ENCODE peak calls at places on chromosome 6, in six cellular contexts. E is upper lobe of right lung; W is adrenal gland; M is heart left ventricle; R is CD8-positive, alpha-beta T cell; N is mucosa of descending colon. V is an unnamed sample. For H3K9me3, the result is how much of the 10 kb centered on the place peaks cover.

GRCh38 chr6:100440935-100441334 is 23.8 kb downstream of the SIM1 start:
- DNase-seq in E (no peak), W (no peak), M (no peak), R (no peak), N (no peak), V (no peak)

GRCh38 chr6:124148225-124148624 is 344.6 kb downstream of the NKAIN2 start:
- DNase-seq in E (no peak), W (no peak), M (no peak), R (no peak), N (no peak), V (no peak)

GRCh38 chr6:167031082-167031709 is 32.0 kb downstream of the CEP43 start:
- DNase-seq in E (no peak), W (no peak), M (no peak), R (no peak), N (no peak), V (no peak)

GRCh38 chr6:167350731-167351655 is 26.1 kb downstream of the TTLL2 start:
- DNase-seq in E (peak), W (peak), M (peak), R (peak), N (peak), V (peak)

GRCh38 chr6:136527831-136528230 is 22.4 kb downstream of the MAP7 start:
- DNase-seq in E (no peak), W (no peak), M (no peak), R (no peak), N (no peak), V (no peak)

GRCh38 chr6:23213193-23213592 is 643.8 kb downstream of the HDGFL1 start:
- DNase-seq in E (no peak), W (no peak), M (no peak), R (no peak), N (no peak), V (no peak)

GRCh38 chr6:105430685-105431084 is 27.8 kb upstream of the PREP start:
- DNase-seq in E (no peak), W (no peak), M (no peak), R (no peak), N (no peak), V (no peak)

GRCh38 chr6:170114187-170114945 is 176.5 kb downstream of the DLL1 start:
- DNase-seq in E (peak), W (peak), M (no peak), R (no peak), N (no peak), V (no peak)

GRCh38 chr6:119331676-119332286 is 17.8 kb downstream of the MAN1A1 start:
- DNase-seq in E (no peak), W (no peak), M (no peak), R (no peak), N (no peak), V (no peak)

GRCh38 chr6:311679-312220 is 19.5 kb downstream of the DUSP22 start:
- DNase-seq in E (no peak), W (no peak), M (peak), R (no peak), N (no peak), V (no peak)

GRCh38 chr6:21003780-21004541 is 469.7 kb downstream of the CDKAL1 start:
- DNase-seq in E (no peak), W (no peak), M (no peak), R (no peak), N (no peak), V (no peak)

GRCh38 chr6:164108869-164109769 is 694.6 kb downstream of the QKI start:
- DNase-seq in E (peak), W (peak), M (peak), R (no peak), N (no peak), V (no peak)

GRCh38 chr6:125507987-125508655 is 206.4 kb upstream of the HDDC2 start:
- DNase-seq in E (no peak), W (peak), M (peak), R (no peak), N (no peak), V (peak)

GRCh38 chr6:26194774-26195375 is 107.6 kb downstream of the HFE start:
- DNase-seq in E (no peak), W (no peak), M (no peak), R (no peak), N (no peak), V (no peak)

GRCh38 chr6:42251911-42252637 is 34.4 kb upstream of the MRPS10 start:
- DNase-seq in E (no peak), W (peak), M (peak), R (no peak), N (peak), V (peak)

GRCh38 chr6:106005013-106005412 is 81.1 kb upstream of the PRDM1 start:
- DNase-seq in E (no peak), W (no peak), M (no peak), R (no peak), N (no peak), V (no peak)

GRCh38 chr6:145009691-145010090 is 724.6 kb downstream of the UTRN start:
- DNase-seq in E (no peak), W (no peak), M (no peak), R (no peak), N (no peak), V (no peak)

GRCh38 chr6:705047-705446 is 12.1 kb upstream of the EXOC2 start:
- DNase-seq in E (no peak), W (no peak), M (no peak), R (no peak), N (no peak), V (no peak)

GRCh38 chr6:94956910-94957309 is 620.4 kb upstream of the MANEA start:
- DNase-seq in E (no peak), W (no peak), M (no peak), R (no peak), N (no peak), V (no peak)

GRCh38 chr6:11432713-11433450 is 104.7 kb upstream of the TMEM170B start:
- DNase-seq in E (no peak), W (no peak), M (no peak), R (no peak), N (no peak), V (no peak)

GRCh38 chr6:79604583-79605037 is 26.5 kb upstream of the SH3BGRL2 start:
- DNase-seq in E (no peak), W (no peak), M (no peak), R (no peak), N (no peak), V (peak)

GRCh38 chr6:75268121-75268987 is 16.2 kb downstream of the TMEM30A start:
- DNase-seq in E (no peak), W (no peak), M (no peak), R (no peak), N (no peak), V (no peak)

GRCh38 chr6:99151634-99152344 is 197.7 kb downstream of the FAXC start:
- DNase-seq in E (peak), W (peak), M (no peak), R (no peak), N (no peak), V (peak)

GRCh38 chr6:27452496-27452897 is 20.4 kb downstream of the ZNF184 start:
- DNase-seq in E (no peak), W (no peak), M (no peak), R (no peak), N (no peak), V (no peak)
- H3K9me3 ChIP-seq in E (half or more), W (under half), M (half or more), R (half or more), N (half or more), V (half or more)

GRCh38 chr6:127547215-127547614 is 28.1 kb upstream of the MTCL3 start:
- DNase-seq in E (no peak), W (no peak), M (no peak), R (no peak), N (no peak), V (no peak)
- TF ChIP-seq CTCF in E (peak), W (no peak), M (no peak), R (no peak), N (no peak), V (no peak)

GRCh38 chr6:107657755-107658461 is 166.2 kb downstream of the SCML4 start:
- DNase-seq in E (peak), W (peak), M (peak), R (peak), N (peak), V (peak)
- H3K4me3 ChIP-seq in E (no peak), W (no peak), M (no peak), R (peak), N (no peak), V (no peak)

GRCh38 chr6:4828187-4828698 is 52.0 kb downstream of the CDYL start:
- DNase-seq in E (no peak), W (no peak), M (no peak), R (no peak), N (no peak), V (no peak)
- H3K9me3 ChIP-seq in E (under half), W (under half), M (under half), R (under half), N (under half), V (under half)

DNA sequence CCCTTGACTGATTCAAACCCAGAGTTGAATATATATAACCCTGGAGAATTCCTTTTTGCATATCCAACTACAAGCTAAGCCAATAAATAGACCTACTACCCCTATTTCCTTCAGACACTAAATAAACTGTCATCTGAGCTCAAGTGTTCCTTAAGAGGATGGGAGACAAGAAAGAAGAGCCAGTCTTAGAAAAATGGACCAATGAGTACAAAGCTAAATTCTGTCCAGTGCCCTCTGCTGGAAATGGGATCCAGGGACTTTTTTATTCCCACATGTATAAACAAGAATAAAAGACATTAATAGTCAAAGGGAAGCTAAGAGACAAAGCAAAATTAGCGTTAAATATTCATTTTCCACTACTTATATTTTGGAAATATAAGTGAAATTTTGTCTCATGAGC is 4.8 kb downstream of the PPP1R10 start:
- DNase-seq in E (no peak), W (no peak), M (no peak), R (no peak), N (no peak), V (no peak)
- TF ChIP-seq CTCF in E (peak), W (peak), M (no peak), R (no peak), N (no peak), V (no peak)

GRCh38 chr6:45710304-45710821 is 305.3 kb downstream of the CLIC5 start:
- DNase-seq in E (no peak), W (no peak), M (no peak), R (no peak), N (peak), V (peak)
- H3K4me3 ChIP-seq in E (no peak), W (no peak), M (no peak), R (no peak), N (no peak), V (no peak)

V was measured in transverse colon.